ENCODE peak calls at places on chromosomes 12 and 14, in five cellular contexts. One of them, this sample, is unnamed.

GRCh38 chr14:101758913-101759593 is 2.5 kb upstream of the PPP2R5C start:
- DNase-seq in K562: no peak
- DNase-seq in GM12878: no peak
- DNase-seq in H1: no peak
- DNase-seq in HepG2: no peak
- DNase-seq in this sample: no peak

GRCh38 chr12:131947482-131948027 is 2.2 kb upstream of the EP400 start:
- DNase-seq in K562: no peak
- DNase-seq in GM12878: no peak
- DNase-seq in H1: no peak
- DNase-seq in HepG2: no peak
- DNase-seq in this sample: no peak

GRCh38 chr12:53751336-53752191 is at the start of gene CISTR:
- DNase-seq in K562: no peak
- DNase-seq in GM12878: no peak
- DNase-seq in H1: no peak
- DNase-seq in HepG2: no peak
- DNase-seq in this sample: no peak

GRCh38 chr12:99020871-99021270 is 375.8 kb downstream of the APAF1 start:
- DNase-seq in K562: no peak
- DNase-seq in GM12878: no peak
- DNase-seq in H1: no peak
- DNase-seq in HepG2: no peak
- DNase-seq in this sample: no peak

GRCh38 chr14:68553326-68553725 is 239.5 kb downstream of the ZFP36L1 start:
- DNase-seq in K562: no peak
- DNase-seq in GM12878: no peak
- DNase-seq in H1: no peak
- DNase-seq in HepG2: no peak
- DNase-seq in this sample: no peak

GRCh38 chr14:68146812-68147211 is 327.2 kb downstream of the RAD51B start:
- DNase-seq in K562: no peak
- DNase-seq in GM12878: no peak
- DNase-seq in H1: no peak
- DNase-seq in HepG2: no peak
- DNase-seq in this sample: peak; percentile 81

GRCh38 chr12:103965255-103965589 is 450 bp upstream of the TDG start:
- DNase-seq in K562: no peak
- DNase-seq in GM12878: no peak
- DNase-seq in H1: no peak
- DNase-seq in HepG2: no peak
- DNase-seq in this sample: no peak

GRCh38 chr14:93731753-93732152 is 56.5 kb downstream of the PRIMA1 start:
- DNase-seq in K562: no peak
- DNase-seq in GM12878: no peak
- DNase-seq in H1: no peak
- DNase-seq in HepG2: no peak
- DNase-seq in this sample: no peak

GRCh38 chr12:112559784-112560183 is 141.0 kb downstream of the PTPN11 start:
- DNase-seq in K562: no peak
- DNase-seq in GM12878: no peak
- DNase-seq in H1: no peak
- DNase-seq in HepG2: no peak
- DNase-seq in this sample: no peak

GRCh38 chr14:99751539-99752485 is 41.4 kb upstream of the EML1 start:
- DNase-seq in K562: no peak
- DNase-seq in GM12878: no peak
- DNase-seq in H1: no peak
- DNase-seq in HepG2: no peak
- DNase-seq in this sample: no peak

GRCh38 chr12:98901189-98901588 is 256.1 kb downstream of the APAF1 start:
- DNase-seq in K562: no peak
- DNase-seq in GM12878: no peak
- DNase-seq in H1: no peak
- DNase-seq in HepG2: no peak
- DNase-seq in this sample: no peak

GRCh38 chr14:36939265-36939664 is 233.1 kb downstream of the SLC25A21 start:
- DNase-seq in K562: no peak
- DNase-seq in GM12878: no peak
- DNase-seq in H1: no peak
- DNase-seq in HepG2: no peak
- DNase-seq in this sample: no peak

GRCh38 chr12:90940872-90941499 is 14.0 kb downstream of the CCER1 start:
- DNase-seq in K562: peak; percentile 20
- DNase-seq in GM12878: no peak
- DNase-seq in H1: no peak
- DNase-seq in HepG2: peak; percentile 28
- DNase-seq in this sample: peak; percentile 55

GRCh38 chr12:41277019-41277770 is 89.1 kb downstream of the PDZRN4 start:
- DNase-seq in K562: peak; percentile 27
- DNase-seq in GM12878: no peak
- DNase-seq in H1: no peak
- DNase-seq in HepG2: peak; percentile 26
- DNase-seq in this sample: peak; percentile 19

GRCh38 chr12:92786045-92786444 is 83.3 kb downstream of the PLEKHG7 start:
- DNase-seq in K562: no peak
- DNase-seq in GM12878: no peak
- DNase-seq in H1: no peak
- DNase-seq in HepG2: no peak
- DNase-seq in this sample: no peak

GRCh38 chr14:105168496-105168978 is at the start of gene JAG2:
- DNase-seq in K562: peak; percentile 86
- DNase-seq in GM12878: no peak
- DNase-seq in H1: no peak
- DNase-seq in HepG2: no peak
- DNase-seq in this sample: no peak

GRCh38 chr14:35878272-35879140 is 52.4 kb downstream of the BRMS1L start:
- DNase-seq in K562: no peak
- DNase-seq in GM12878: no peak
- DNase-seq in H1: no peak
- DNase-seq in HepG2: no peak
- DNase-seq in this sample: peak; percentile 12

GRCh38 chr12:28253175-28253641 is 63.0 kb downstream of the CCDC91 start:
- DNase-seq in K562: peak; percentile 14
- DNase-seq in GM12878: peak; percentile 49
- DNase-seq in H1: no peak
- DNase-seq in HepG2: no peak
- DNase-seq in this sample: no peak

GRCh38 chr14:56498112-56498511 is 81.5 kb upstream of the TMEM260 start:
- DNase-seq in K562: no peak
- DNase-seq in GM12878: no peak
- DNase-seq in H1: no peak
- DNase-seq in HepG2: no peak
- DNase-seq in this sample: no peak

GRCh38 chr14:70032447-70032846 is 153.2 kb downstream of the SMOC1 start:
- DNase-seq in K562: no peak
- DNase-seq in GM12878: no peak
- DNase-seq in H1: peak; percentile 27
- DNase-seq in HepG2: peak; percentile 52
- DNase-seq in this sample: no peak

GRCh38 chr12:10194160-10194559 is 15.3 kb downstream of the TMEM52B start:
- DNase-seq in K562: no peak
- DNase-seq in GM12878: no peak
- DNase-seq in H1: no peak
- DNase-seq in HepG2: no peak
- DNase-seq in this sample: no peak

GRCh38 chr14:100407376-100408102 is 84.4 kb downstream of the SLC25A47 start:
- DNase-seq in K562: no peak
- DNase-seq in GM12878: no peak
- DNase-seq in H1: no peak
- DNase-seq in HepG2: no peak
- DNase-seq in this sample: no peak

GRCh38 chr12:106957617-106958016 is 1.9 kb downstream of the TMEM263 start:
- DNase-seq in K562: no peak
- DNase-seq in GM12878: no peak
- DNase-seq in H1: no peak
- DNase-seq in HepG2: no peak
- DNase-seq in this sample: no peak

GRCh38 chr14:23434488-23435219 is 806 bp downstream of the MYH7 start:
- DNase-seq in K562: no peak
- DNase-seq in GM12878: no peak
- DNase-seq in H1: no peak
- DNase-seq in HepG2: no peak
- DNase-seq in this sample: no peak

GRCh38 chr12:130706311-130706710 is 9.8 kb downstream of the RIMBP2 start:
- DNase-seq in K562: no peak
- DNase-seq in GM12878: no peak
- DNase-seq in H1: no peak
- DNase-seq in HepG2: no peak
- DNase-seq in this sample: no peak

GRCh38 chr14:76908834-76909233 is 82.6 kb downstream of the LRRC74A start:
- DNase-seq in K562: no peak
- DNase-seq in GM12878: peak; percentile 45
- DNase-seq in H1: no peak
- DNase-seq in HepG2: no peak
- DNase-seq in this sample: no peak

GRCh38 chr14:96508900-96509299 is 6.7 kb downstream of the PAPOLA start:
- DNase-seq in K562: no peak
- DNase-seq in GM12878: no peak
- DNase-seq in H1: no peak
- DNase-seq in HepG2: peak; percentile 70
- DNase-seq in this sample: no peak

GRCh38 chr12:81627336-81628189 is 131.6 kb downstream of the PPFIA2 start:
- DNase-seq in K562: peak; percentile 5
- DNase-seq in GM12878: no peak
- DNase-seq in H1: no peak
- DNase-seq in HepG2: peak; percentile 29
- DNase-seq in this sample: peak; percentile 52

GRCh38 chr12:59151243-59151642 is 230.9 kb upstream of the LRIG3 start:
- DNase-seq in K562: no peak
- DNase-seq in GM12878: no peak
- DNase-seq in H1: no peak
- DNase-seq in HepG2: no peak
- DNase-seq in this sample: no peak

GRCh38 chr12:132771126-132771838 is 9.7 kb upstream of the ANKLE2 start:
- DNase-seq in K562: no peak
- DNase-seq in GM12878: no peak
- DNase-seq in H1: no peak
- DNase-seq in HepG2: no peak
- DNase-seq in this sample: no peak

GRCh38 chr14:105470812-105471771 is 3.5 kb upstream of the CRIP2 start:
- DNase-seq in K562: peak; percentile 23
- DNase-seq in GM12878: no peak
- DNase-seq in H1: no peak
- DNase-seq in HepG2: no peak
- DNase-seq in this sample: no peak

GRCh38 chr14:90439874-90440442 is 43.1 kb downstream of the CALM1 start:
- DNase-seq in K562: no peak
- DNase-seq in GM12878: no peak
- DNase-seq in H1: no peak
- DNase-seq in HepG2: no peak
- DNase-seq in this sample: no peak

GRCh38 chr12:67999244-67999643 is 10.0 kb downstream of the IFNG-AS1 start:
- DNase-seq in K562: no peak
- DNase-seq in GM12878: no peak
- DNase-seq in H1: no peak
- DNase-seq in HepG2: no peak
- DNase-seq in this sample: no peak

GRCh38 chr12:113299619-113300237 is 35.2 kb downstream of the SLC8B1 start:
- DNase-seq in K562: peak; percentile 79
- DNase-seq in GM12878: no peak
- DNase-seq in H1: peak; percentile 49
- DNase-seq in HepG2: peak; percentile 54
- DNase-seq in this sample: peak; percentile 79

GRCh38 chr12:2640709-2641108 is 154.1 kb upstream of the FKBP4 start:
- DNase-seq in K562: peak; percentile 16
- DNase-seq in GM12878: no peak
- DNase-seq in H1: no peak
- DNase-seq in HepG2: no peak
- DNase-seq in this sample: peak; percentile 81

GRCh38 chr14:61406198-61406597 is 84.8 kb downstream of the PRKCH start:
- DNase-seq in K562: no peak
- DNase-seq in GM12878: no peak
- DNase-seq in H1: no peak
- DNase-seq in HepG2: no peak
- DNase-seq in this sample: no peak

GRCh38 chr12:120399531-120399930 is 30.6 kb upstream of the MSI1 start:
- DNase-seq in K562: no peak
- DNase-seq in GM12878: peak; percentile 5
- DNase-seq in H1: no peak
- DNase-seq in HepG2: no peak
- DNase-seq in this sample: no peak

GRCh38 chr12:102479099-102479887 is 1.1 kb downstream of the IGF1 start:
- DNase-seq in K562: no peak
- DNase-seq in GM12878: peak; percentile 62
- DNase-seq in H1: no peak
- DNase-seq in HepG2: no peak
- DNase-seq in this sample: no peak

GRCh38 chr14:73771848-73772705 is 57.9 kb upstream of the PNMA1 start:
- DNase-seq in K562: peak; percentile 91
- DNase-seq in GM12878: peak; percentile 85
- DNase-seq in H1: peak; percentile 43
- DNase-seq in HepG2: peak; percentile 94
- DNase-seq in this sample: no peak

GRCh38 chr12:47988073-47989022 is 15.9 kb downstream of the COL2A1 start:
- DNase-seq in K562: no peak
- DNase-seq in GM12878: no peak
- DNase-seq in H1: no peak
- DNase-seq in HepG2: no peak
- DNase-seq in this sample: no peak

GRCh38 chr12:65822732-65823480 is 1.4 kb upstream of the HMGA2 start:
- DNase-seq in K562: no peak
- DNase-seq in GM12878: no peak
- DNase-seq in H1: peak; percentile 75
- DNase-seq in HepG2: peak; percentile 91
- DNase-seq in this sample: peak; percentile 84
- H3K9ac ChIP-seq in K562: no peak overlapping the region
- H3K9ac ChIP-seq in GM12878: no peak overlapping the region
- H3K9ac ChIP-seq in H1: no peak overlapping the region
- H3K9ac ChIP-seq in HepG2: peak overlapping the region; percentile 76
- H3K9ac ChIP-seq in this sample: peak overlapping the region; percentile 98

GRCh38 chr14:94769413-94770250 is at the start of gene GSC:
- DNase-seq in K562: no peak
- DNase-seq in GM12878: no peak
- DNase-seq in H1: no peak
- DNase-seq in HepG2: no peak
- DNase-seq in this sample: no peak
- TF ChIP-seq CEBPB in K562: no peak
- TF ChIP-seq CEBPB in GM12878: no peak
- TF ChIP-seq CEBPB in H1: no peak
- TF ChIP-seq CEBPB in HepG2: no peak
- TF ChIP-seq CEBPB in this sample: no peak

GRCh38 chr12:123983822-123984485 is 10.9 kb downstream of the ZNF664 start:
- DNase-seq in K562: peak; percentile 38
- DNase-seq in GM12878: no peak
- DNase-seq in H1: no peak
- DNase-seq in HepG2: peak; percentile 74
- DNase-seq in this sample: peak; percentile 60
- TF ChIP-seq SIN3A in K562: no peak
- TF ChIP-seq SIN3A in GM12878: no peak
- TF ChIP-seq SIN3A in H1: no peak
- TF ChIP-seq SIN3A in HepG2: no peak
- TF ChIP-seq SIN3A in this sample: no peak

GRCh38 chr12:62785941-62786559 is 148.9 kb downstream of the PPM1H start:
- DNase-seq in K562: no peak
- DNase-seq in GM12878: no peak
- DNase-seq in H1: no peak
- DNase-seq in HepG2: no peak
- DNase-seq in this sample: peak; percentile 86
- H3K9ac ChIP-seq in K562: no peak overlapping the region
- H3K9ac ChIP-seq in GM12878: no peak overlapping the region
- H3K9ac ChIP-seq in H1: no peak overlapping the region
- H3K9ac ChIP-seq in HepG2: no peak overlapping the region
- H3K9ac ChIP-seq in this sample: peak overlapping the region; percentile 23